ENCODE peak calls at places on chromosome 15, in four cellular contexts. M, E, X and N are unnamed samples. For H3K27me3, the result is how much of the 10 kb centered on the place peaks cover.

GRCh38 chr15:60255390-60255789 is 142.4 kb downstream of the ANXA2 start:
- DNase-seq in M (no peak), E (no peak), X (no peak), N (peak)

GRCh38 chr15:73296621-73297353 is 72.0 kb downstream of the HCN4 start:
- DNase-seq in M (no peak), E (no peak), X (no peak), N (no peak)

GRCh38 chr15:21261965-21262850 is 178.1 kb downstream of the POTEB3 start:
- DNase-seq in M (no peak), E (no peak), X (no peak), N (no peak)

GRCh38 chr15:51076142-51076897 is 18.4 kb downstream of the TNFAIP8L3 start:
- DNase-seq in M (no peak), E (no peak), X (peak), N (no peak)

GRCh38 chr15:25701716-25702465 is 161.2 kb downstream of the ATP10A start:
- DNase-seq in M (peak), E (no peak), X (no peak), N (no peak)

GRCh38 chr15:58666957-58667356 is 82.5 kb downstream of the ADAM10 start:
- DNase-seq in M (peak), E (no peak), X (no peak), N (no peak)

GRCh38 chr15:63551400-63551799 is 45.8 kb upstream of the FBXL22 start:
- DNase-seq in M (peak), E (no peak), X (no peak), N (no peak)

GRCh38 chr15:51121118-51121517 is 26.4 kb upstream of the TNFAIP8L3 start:
- DNase-seq in M (peak), E (no peak), X (peak), N (no peak)

GRCh38 chr15:47820047-47820779 is 102.9 kb downstream of the SEMA6D start:
- DNase-seq in M (peak), E (no peak), X (no peak), N (no peak)

GRCh38 chr15:60340207-60340921 is 57.4 kb downstream of the ANXA2 start:
- DNase-seq in M (no peak), E (no peak), X (no peak), N (no peak)

GRCh38 chr15:35290301-35290721 is 205.2 kb upstream of the NANOGP8 start:
- DNase-seq in M (no peak), E (no peak), X (no peak), N (no peak)

GRCh38 chr15:75235051-75235673 is 23.0 kb upstream of the GOLGA6C start:
- DNase-seq in M (no peak), E (no peak), X (no peak), N (no peak)
- H3K27me3 ChIP-seq in M (half or more), E (under half), X (under half), N (under half)

GRCh38 chr15:91878319-91878718 is 24.8 kb downstream of the SLCO3A1 start:
- DNase-seq in M (no peak), E (no peak), X (no peak), N (no peak)
- TF ChIP-seq CHD1 in M (no peak), E (no peak), X (no peak), N (no peak)

DNA sequence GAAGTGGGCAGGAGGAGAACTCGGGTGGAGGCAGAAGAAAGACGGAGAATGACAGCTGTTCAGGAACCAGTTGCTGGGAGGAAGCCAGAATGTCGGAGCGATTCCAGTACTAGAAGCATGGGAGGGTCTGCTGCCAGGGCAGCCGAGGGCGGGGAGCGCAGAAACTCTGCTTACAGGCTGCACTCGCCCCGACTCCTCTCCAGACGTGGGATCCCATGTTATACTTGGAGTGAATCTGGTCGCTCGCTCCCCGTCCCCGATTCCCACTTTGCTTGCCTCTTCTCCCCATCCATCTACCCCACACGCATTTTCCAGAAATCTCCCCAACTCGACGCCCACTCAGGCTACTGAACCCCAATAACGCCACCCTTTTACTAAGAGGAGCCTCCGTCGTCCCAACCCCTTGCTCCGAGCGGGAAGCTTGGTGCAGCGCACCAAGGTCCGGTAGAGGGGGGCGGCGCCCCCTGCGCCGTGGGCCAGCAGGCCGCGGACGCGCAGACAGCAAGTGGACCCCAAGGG is 655 bp downstream of the GATM start:
- DNase-seq in M (no peak), E (peak), X (no peak), N (no peak)
- H3K27me3 ChIP-seq in M (under half), E (under half), X (under half), N (under half)

DNA sequence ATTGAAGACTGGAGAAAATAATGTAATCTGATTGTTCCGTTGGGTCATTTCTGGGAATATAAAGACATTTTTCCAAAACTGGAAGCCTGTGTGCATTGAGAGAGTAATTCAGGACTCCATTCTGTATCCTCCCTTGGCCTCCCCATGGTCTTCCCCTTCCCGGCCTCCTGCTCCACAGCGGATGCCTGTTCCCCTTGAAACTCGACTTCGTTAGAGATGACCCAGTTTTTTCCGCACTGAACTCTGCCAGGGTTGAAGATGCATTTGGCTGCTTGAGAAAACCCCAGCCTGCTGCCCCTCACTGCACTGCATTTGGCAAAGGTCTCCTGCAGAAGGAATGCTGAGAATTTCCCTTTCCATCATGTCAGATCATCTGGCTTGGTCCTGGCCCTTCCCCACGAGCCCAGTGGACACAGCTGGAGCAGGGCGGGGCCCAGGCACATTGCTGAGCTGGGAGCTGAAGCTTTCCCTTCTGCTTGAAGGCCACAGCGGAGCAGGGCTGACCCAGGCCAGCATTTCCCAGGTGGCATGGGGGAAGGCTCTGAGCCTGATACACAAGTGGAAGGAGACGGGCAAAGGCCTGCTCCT is 37.6 kb upstream of the RGMA start:
- DNase-seq in M (no peak), E (no peak), X (no peak), N (no peak)
- TF ChIP-seq CHD1 in M (no peak), E (no peak), X (no peak), N (no peak)

DNA sequence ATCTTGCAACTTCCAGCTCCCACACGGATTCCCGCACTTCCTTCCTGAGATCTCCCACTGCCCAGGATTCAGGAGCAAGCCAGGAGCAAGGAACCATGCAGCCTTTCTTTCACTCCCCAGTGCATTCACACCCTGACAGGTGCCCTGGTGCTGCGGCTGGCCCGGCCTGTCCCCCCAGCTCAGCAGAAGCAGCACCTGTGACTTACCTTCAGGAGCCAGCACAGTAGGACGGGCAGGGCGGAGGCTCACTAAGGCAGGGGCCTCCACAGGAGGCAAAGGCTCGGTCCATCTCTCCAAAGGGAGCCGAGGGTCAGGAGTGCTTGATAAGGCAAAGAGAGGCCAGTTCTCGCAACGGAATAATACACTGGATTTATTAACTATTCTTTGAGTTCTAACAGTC is 4.8 kb downstream of the ANKRD63 start:
- DNase-seq in M (no peak), E (no peak), X (no peak), N (no peak)
- H3K27me3 ChIP-seq in M (half or more), E (under half), X (under half), N (under half)

GRCh38 chr15:68432665-68433064 is 702 bp upstream of the ITGA11 start:
- DNase-seq in M (no peak), E (no peak), X (no peak), N (no peak)

GRCh38 chr15:68431037-68431791 is 749 bp downstream of the ITGA11 start:
- DNase-seq in M (no peak), E (peak), X (no peak), N (no peak)

GRCh38 chr15:68433551-68433950 is 1.6 kb upstream of the ITGA11 start:
- DNase-seq in M (no peak), E (peak), X (no peak), N (no peak)

GRCh38 chr15:68430471-68431036 is 1.4 kb downstream of the ITGA11 start:
- DNase-seq in M (no peak), E (no peak), X (no peak), N (no peak)

DNA sequence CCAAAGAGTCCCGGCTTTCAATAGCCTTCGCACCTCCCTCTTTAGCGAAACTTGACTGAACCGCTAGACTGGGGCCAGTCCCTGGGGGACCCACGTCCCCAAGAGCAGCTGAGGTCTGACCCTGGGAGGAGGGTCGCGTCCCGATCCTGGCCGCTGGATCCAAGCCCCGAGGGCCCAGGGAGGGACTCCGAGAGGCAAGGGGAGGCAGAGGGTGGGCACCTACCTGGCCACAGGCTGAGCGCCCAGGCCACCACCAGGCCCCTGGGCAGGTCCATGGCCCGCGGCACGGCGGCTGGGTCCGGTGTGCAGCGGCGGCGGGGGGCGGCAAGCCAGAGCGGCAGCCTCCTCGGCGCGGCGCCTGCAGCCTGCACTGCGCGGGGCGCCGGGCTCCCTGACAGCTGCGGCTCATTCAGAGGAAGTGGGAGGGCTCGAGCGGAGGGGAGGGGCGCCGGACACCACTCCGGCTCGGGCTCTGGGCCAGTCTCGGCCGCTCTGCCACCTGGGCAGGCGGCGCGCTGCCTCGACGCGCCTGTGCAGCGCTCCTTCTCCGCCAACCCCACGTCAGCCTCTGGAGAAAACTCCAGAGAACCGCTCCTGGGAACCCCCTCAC is at the start of gene ITGA11:
- DNase-seq in M (peak), E (peak), X (peak), N (no peak)
- TF ChIP-seq CHD1 in M (no peak), E (no peak), X (no peak), N (no peak)

DNA sequence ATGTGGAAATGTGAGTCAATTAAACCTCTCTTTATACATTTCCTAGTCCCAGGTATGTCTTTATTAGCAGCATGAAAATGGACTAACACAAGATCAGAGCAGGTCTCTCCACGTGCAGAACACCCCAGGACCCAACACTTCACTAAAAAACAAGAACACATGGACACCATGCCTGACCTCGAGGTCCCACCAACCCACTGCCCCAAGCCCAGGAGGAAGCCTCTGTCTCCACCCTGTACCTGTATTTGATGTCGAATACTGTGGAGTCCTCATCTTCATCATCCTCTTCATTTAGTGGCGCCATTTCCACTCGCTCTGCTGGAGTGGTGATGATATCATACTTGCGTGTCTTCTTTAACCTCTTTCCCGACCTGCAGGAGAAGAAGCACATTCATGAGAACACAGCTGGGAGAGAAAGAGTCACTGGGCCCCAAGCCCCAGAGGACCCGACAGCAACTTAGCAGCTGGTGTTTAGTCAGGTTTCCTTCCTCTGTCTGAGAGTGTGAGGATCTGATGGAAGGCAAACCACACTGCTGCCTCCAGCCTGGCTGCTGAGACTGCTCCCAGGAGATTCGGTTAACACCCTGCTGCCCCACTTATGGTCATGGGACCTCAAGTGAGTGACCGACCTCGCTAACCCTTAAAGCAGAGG is 25.5 kb downstream of the FAM174B start:
- DNase-seq in M (no peak), E (no peak), X (no peak), N (no peak)
- H3K27me3 ChIP-seq in M (under half), E (under half), X (under half), N (under half)

GRCh38 chr15:88920186-88920891 is 7.2 kb upstream of the MFGE8 start:
- DNase-seq in M (peak), E (peak), X (peak), N (no peak)

GRCh38 chr15:88913850-88914169 is 631 bp upstream of the MFGE8 start:
- DNase-seq in M (no peak), E (no peak), X (no peak), N (no peak)

GRCh38 chr15:88918738-88919137 is 5.6 kb upstream of the MFGE8 start:
- DNase-seq in M (peak), E (peak), X (no peak), N (peak)

GRCh38 chr15:88915354-88915753 is 2.2 kb upstream of the MFGE8 start:
- DNase-seq in M (no peak), E (no peak), X (no peak), N (no peak)

DNA sequence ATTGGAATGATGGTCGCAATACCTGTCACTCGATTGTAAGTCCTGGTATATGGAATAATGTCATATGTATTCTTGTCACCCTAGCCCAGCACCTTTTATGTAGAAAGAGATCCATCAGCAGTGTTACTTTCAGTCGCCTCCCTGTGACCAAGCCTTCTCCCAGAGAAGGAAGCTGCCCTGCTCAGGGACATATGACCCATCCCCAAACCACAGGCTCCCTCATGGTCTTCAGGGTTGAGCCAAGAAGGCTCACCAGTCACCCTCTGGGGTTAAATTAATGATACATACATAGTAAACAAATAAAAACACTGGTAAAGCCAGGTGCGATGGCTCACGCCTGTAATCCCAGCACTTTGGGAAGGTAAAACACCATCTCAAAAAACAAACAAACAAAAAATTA is 4.6 kb upstream of the MFGE8 start:
- DNase-seq in M (no peak), E (no peak), X (no peak), N (no peak)
- TF ChIP-seq CHD1 in M (no peak), E (no peak), X (no peak), N (no peak)

GRCh38 chr15:99098991-99099390 is 5.9 kb upstream of the SYNM start:
- DNase-seq in M (no peak), E (no peak), X (no peak), N (no peak)
- H3K27me3 ChIP-seq in M (under half), E (under half), X (under half), N (under half)

DNA sequence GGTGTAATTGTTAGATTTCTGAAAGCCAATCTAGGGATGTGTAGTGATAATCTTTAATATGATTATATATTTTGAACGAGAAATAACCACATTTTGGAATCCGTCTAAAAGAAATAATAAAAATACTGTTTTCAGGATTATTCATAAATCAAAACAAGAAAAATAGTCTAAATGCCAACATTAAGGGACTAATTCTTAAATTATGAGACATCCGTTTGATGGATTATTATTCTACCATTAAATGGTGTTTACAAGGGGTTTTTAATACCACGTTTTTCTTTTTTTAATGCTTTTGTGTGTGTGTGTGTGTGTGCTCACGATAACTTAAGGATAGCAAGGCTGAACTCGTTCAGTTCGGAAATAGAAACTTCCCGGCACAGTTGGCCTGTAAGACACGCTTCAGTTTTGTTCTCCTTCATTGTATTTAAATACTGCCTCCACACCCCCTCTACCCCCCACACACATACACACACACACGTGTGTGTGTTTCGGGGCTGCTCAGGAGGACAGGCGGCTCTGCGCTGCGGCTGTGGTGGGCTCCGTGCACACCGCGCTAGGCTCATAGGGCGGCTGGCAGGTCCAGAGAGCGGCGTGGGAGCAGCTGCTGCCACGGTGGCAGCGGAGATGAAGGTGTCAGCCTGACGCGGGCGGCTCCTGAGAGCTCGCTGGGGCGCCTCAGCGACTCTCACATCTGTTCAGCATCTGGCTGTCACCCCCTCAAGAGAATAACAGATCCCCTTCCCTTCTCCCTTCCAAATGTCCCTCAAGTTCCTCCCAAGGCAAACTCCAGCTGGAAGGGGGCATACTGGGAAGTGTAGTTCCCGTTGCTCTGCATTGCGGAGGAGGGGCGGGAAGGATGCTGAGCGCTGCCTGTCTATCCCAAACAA is 23.0 kb upstream of the ANP32A start:
- DNase-seq in M (no peak), E (peak), X (no peak), N (no peak)
- TF ChIP-seq CHD1 in M (no peak), E (no peak), X (no peak), N (no peak)